ENCODE peak calls at places on chromosomes 11 and 22, in five cellular contexts. G is HepG2, H is K562, X is GM12878, W is HCT116. Y is an unnamed sample.

GRCh38 chr11:44426119-44426518 is 116.2 kb upstream of the ALX4 start:
- DNase-seq in W (no peak), G (no peak), H (no peak), X (no peak), Y (no peak)

GRCh38 chr11:120637131-120637530 is 125.6 kb downstream of the GRIK4 start:
- DNase-seq in H (no peak), W (no peak), X (no peak), G (no peak), Y (no peak)

GRCh38 chr11:46390331-46391171 is 1.0 kb downstream of the CHRM4 start:
- DNase-seq in X (no peak), G (no peak), W (no peak), H (no peak), Y (peak)

GRCh38 chr11:12540913-12541587 is 133.2 kb upstream of the TEAD1 start:
- DNase-seq in H (no peak), G (no peak), X (no peak), W (no peak), Y (no peak)

GRCh38 chr11:69796063-69796462 is 20.9 kb upstream of the FGF4 start:
- DNase-seq in X (no peak), G (no peak), H (no peak), W (no peak), Y (no peak)

GRCh38 chr11:75872887-75873416 is 57.9 kb downstream of the UVRAG start:
- DNase-seq in G (no peak), X (no peak), H (no peak), W (no peak), Y (no peak)

GRCh38 chr11:56188602-56189001 is 12.2 kb downstream of the OR5J2 start:
- DNase-seq in X (no peak), W (no peak), H (no peak), G (no peak), Y (no peak)

GRCh38 chr22:33325232-33326004 is 267.2 kb upstream of the SYN3 start:
- DNase-seq in X (peak), W (no peak), G (no peak), H (no peak), Y (no peak)

GRCh38 chr11:2584812-2585565 is 114.8 kb downstream of the KCNQ1OT1 start:
- DNase-seq in H (no peak), G (no peak), W (no peak), X (no peak), Y (peak)

GRCh38 chr11:64358907-64359711 is at the start of gene RPS6KA4:
- DNase-seq in W (no peak), G (no peak), X (no peak), H (peak), Y (peak)

GRCh38 chr11:21814169-21814568 is 378.7 kb upstream of the ANO5 start:
- DNase-seq in X (no peak), H (no peak), G (peak), W (no peak), Y (no peak)

GRCh38 chr11:78586452-78587046 is 11.9 kb upstream of the NARS2 start:
- DNase-seq in H (peak), G (no peak), W (no peak), X (no peak), Y (peak)

GRCh38 chr11:122235615-122236014 is 119.6 kb upstream of the BLID start:
- DNase-seq in G (no peak), W (no peak), H (no peak), X (no peak), Y (no peak)

GRCh38 chr11:75105462-75105925 is 8.8 kb upstream of the OR2AT4 start:
- DNase-seq in G (peak), X (no peak), H (peak), W (peak), Y (no peak)

GRCh38 chr11:11085580-11085979 is 227.7 kb upstream of the ZBED5 start:
- DNase-seq in X (no peak), H (no peak), G (no peak), W (no peak), Y (no peak)

GRCh38 chr11:11084337-11084736 is 226.5 kb upstream of the ZBED5 start:
- DNase-seq in H (no peak), G (no peak), W (no peak), X (no peak), Y (no peak)

GRCh38 chr11:11082651-11083050 is 224.8 kb upstream of the ZBED5 start:
- DNase-seq in G (no peak), X (no peak), W (no peak), H (no peak), Y (no peak)

GRCh38 chr11:11081786-11082185 is 223.9 kb upstream of the ZBED5 start:
- DNase-seq in X (no peak), G (no peak), H (no peak), W (no peak), Y (no peak)

DNA sequence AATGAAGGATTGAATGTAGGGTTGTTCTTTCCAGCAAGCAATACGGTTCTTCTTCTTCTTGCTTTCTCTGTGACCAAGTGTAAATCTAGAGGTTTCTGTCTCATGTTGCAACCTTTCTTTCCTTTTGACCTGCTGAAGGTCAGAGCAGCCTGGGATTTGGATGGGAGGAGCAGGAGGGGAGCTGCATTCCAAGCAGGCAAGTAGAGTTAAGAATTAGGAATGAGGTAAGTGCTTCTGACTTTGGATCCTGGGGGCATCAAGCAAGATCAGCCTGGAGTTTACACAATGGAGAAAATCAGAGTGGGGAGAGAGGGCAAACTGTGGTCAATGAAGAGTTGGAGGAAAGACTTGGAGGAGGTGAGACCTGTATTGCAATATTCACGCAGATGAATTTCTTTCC is 225.6 kb upstream of the ZBED5 start:
- DNase-seq in H (no peak), X (no peak), W (no peak), G (no peak), Y (no peak)
- TF ChIP-seq RAD21 in H (no peak), X (no peak), W (no peak), G (no peak), Y (no peak)

DNA sequence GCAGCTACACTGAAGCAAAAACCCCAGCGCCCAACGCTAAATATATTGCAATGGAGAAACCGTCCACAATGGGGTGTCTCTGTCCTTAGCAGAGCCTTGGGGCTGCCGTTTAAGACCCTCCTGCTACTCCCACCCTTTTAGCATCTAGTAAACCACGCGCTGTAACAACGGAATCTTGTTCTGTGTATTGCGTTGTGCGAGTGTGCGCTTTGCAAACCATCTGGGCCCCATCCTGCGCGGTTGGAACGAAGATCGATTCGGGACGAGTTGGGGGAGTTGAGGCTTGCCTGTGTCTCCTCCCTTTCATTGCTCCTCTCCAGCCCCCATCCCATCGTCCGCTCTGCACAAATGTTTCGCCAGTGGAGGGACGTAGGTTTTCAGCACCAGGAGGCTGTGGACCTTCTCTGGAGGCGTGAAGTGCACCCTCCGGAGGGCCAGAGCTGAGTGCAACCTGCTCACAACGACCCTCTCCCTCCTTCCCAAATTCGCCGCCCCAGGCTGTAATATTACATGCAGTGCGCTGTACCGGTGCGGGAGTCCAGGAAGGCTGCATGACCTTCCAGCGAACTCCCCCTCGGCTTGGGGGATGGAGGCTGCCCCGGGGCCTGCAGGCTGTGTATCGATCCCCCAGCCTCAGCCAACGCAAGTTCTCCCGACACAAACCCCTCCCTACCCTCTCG is 1.6 kb upstream of the KMT2A start:
- DNase-seq in H (no peak), W (no peak), X (no peak), G (no peak), Y (no peak)
- TF ChIP-seq SIN3A in H (no peak), W (no peak), X (no peak), G (no peak), Y (peak)

DNA sequence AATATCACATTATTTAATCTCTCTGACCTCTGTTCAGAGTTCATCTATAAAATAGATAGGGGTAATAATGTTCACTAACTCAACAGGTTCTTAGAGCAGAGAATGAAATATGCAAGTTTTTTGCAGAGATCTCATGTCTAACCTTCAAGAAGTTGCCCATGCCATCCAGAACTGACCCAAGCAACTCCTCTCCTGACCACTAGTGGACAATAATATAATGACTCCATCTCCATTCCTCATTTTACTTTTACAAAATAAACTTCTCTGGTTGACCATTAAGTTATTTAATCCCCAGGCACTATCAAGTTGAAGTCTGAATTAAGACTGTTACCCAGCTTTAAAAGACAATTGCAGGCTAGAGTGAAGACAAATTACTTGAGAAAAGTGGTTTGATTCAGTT is 382.6 kb downstream of the KCNA4 start:
- DNase-seq in G (no peak), H (no peak), W (no peak), X (no peak), Y (no peak)
- TF ChIP-seq RAD21 in G (no peak), H (no peak), W (no peak), X (no peak), Y (no peak)

DNA sequence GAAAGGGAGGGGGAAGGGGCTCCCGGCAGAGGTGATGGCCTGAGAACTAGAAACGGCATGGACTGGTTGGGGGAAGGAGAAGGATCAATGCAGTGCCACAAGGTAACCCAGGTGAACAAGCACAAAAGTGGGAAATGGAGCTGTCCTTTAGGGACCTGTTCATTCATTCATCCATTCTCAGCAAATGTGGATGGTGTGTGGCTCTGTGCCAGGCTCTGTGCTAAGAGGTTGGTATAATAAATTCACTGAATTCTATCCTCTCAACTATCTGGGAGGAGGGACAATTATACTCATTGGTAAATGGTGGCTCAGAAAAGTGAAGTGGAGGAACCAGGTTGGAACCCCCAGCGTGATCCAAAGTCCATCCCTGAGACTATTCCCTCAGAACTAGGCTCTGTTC is 18.6 kb upstream of the ARAP1 start:
- DNase-seq in W (no peak), G (no peak), H (no peak), X (no peak), Y (no peak)
- TF ChIP-seq SIN3A in W (no peak), G (no peak), H (no peak), X (no peak), Y (no peak)

GRCh38 chr22:46090631-46091201 is 59.6 kb upstream of the PPARA start:
- DNase-seq in W (no peak), X (no peak), G (no peak), H (no peak), Y (no peak)

GRCh38 chr22:46092646-46093410 is 57.5 kb upstream of the PPARA start:
- DNase-seq in W (no peak), H (no peak), X (no peak), G (no peak), Y (no peak)

GRCh38 chr22:46093796-46094195 is 56.5 kb upstream of the PPARA start:
- DNase-seq in W (no peak), H (no peak), X (no peak), G (no peak), Y (no peak)

GRCh38 chr22:46091277-46091977 is 58.9 kb upstream of the PPARA start:
- DNase-seq in G (no peak), W (no peak), H (no peak), X (no peak), Y (no peak)

GRCh38 chr22:46092011-46092410 is 58.3 kb upstream of the PPARA start:
- DNase-seq in X (no peak), H (no peak), G (no peak), W (no peak), Y (no peak)
- TF ChIP-seq RAD21 in X (no peak), H (no peak), G (no peak), W (no peak), Y (no peak)

GRCh38 chr11:7974668-7975067 is 9.4 kb upstream of the NLRP10 start:
- DNase-seq in X (no peak), H (no peak), G (no peak), W (no peak), Y (no peak)
- TF ChIP-seq SIN3A in X (no peak), H (no peak), G (no peak), W (no peak), Y (no peak)

DNA sequence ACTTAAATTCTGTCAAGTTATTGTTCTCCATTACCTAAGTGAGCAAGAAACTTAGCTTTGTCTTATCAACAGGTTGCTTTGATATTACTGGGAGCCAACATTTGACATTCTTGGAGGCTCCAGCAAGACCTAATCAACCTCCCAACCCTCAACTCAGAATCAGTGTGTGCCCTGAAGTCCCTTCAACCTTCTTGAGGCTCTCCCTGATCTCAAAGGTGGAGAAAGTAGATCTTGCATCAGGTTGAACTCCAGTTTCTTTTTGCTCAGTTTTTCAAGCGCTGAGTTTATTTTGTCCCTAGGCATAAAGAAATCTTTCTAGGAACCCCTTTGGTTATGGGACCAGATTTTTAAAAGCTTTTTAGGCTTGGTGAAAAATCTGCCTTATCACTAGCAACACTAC is 1.4 kb downstream of the FAM111A start:
- DNase-seq in W (no peak), H (no peak), G (no peak), X (no peak), Y (no peak)
- TF ChIP-seq RAD21 in W (no peak), H (no peak), G (no peak), X (no peak), Y (no peak)

DNA sequence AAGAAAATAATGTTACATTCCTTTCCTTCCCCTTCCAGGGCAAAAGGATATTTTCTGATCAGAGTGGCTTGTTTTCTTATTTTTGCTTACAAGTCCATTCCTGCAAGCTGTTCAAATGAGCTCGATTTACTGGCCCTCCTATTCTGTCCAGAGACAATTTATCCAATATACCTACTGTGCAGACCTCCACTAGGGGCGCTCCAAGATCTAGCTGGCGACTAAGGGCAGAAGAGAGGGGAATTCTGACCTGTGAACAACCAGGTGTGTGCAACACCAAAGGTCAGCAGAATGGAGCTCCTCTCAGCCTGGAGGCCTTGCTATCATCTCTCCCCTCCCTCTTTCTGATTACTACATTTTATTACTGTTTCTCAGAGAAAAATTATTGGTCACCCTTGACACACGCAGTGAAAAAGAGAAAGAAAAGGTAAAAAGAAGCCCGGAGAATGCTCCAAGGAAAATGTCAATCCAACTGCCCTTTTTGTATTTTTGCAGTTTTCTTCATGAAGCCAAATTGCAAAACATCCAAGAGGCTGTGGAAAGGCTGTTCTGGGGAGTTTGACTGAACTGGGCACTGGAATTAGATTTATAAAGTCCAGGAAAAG is 3.2 kb downstream of the SEZ6L start:
- DNase-seq in G (peak), X (no peak), W (peak), H (peak), Y (peak)
- TF ChIP-seq SIN3A in G (no peak), X (no peak), W (no peak), H (no peak), Y (no peak)

DNA sequence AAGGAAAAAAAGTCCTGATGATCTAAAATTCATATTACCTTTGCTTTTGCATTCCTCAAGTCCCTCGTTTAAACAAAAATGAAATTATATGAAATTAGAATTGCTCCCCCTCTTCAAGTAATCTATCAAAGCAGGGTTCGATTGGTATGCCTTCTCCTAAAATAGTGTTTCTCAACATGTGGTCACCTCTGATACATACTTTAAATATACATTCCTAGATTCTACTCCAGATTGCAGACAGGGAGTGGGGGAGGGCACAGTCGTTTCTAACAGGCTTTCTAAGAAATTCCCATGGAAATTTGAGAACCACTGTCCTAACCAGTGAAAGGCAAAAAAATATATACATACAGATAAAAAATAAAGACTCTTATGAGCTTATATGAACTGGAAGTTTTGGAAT is 22.6 kb upstream of the IRAG1 start:
- DNase-seq in X (no peak), G (no peak), W (no peak), H (peak), Y (no peak)
- TF ChIP-seq RAD21 in X (no peak), G (no peak), W (no peak), H (no peak), Y (no peak)